ENCODE peak calls at places on chromosomes 6 and 20, in ten cellular contexts. D is kidney, E is neural progenitor cell, U is NT2/D1, L is H9, W is fibroblast of lung, N is mesendoderm, T is astrocyte, R is mammary epithelial cell, Q is endodermal cell. P is an unnamed sample.

GRCh38 chr6:53746442-53747103 is 48.2 kb upstream of the LRRC1 start:
- DNase-seq in D (no peak), E (peak), U (no peak), L (no peak), W (no peak), N (no peak), T (no peak), R (peak), Q (no peak), P (no peak)

GRCh38 chr20:32206383-32207210 is 946 bp downstream of the PLAGL2 start:
- DNase-seq in D (no peak), E (peak), U (no peak), L (no peak), W (no peak), N (no peak), T (no peak), R (no peak), Q (no peak), P (no peak)

GRCh38 chr6:139903411-139904157 is 529.1 kb upstream of the CITED2 start:
- DNase-seq in D (no peak), E (no peak), U (no peak), L (no peak), W (no peak), N (no peak), T (no peak), R (no peak), Q (no peak), P (no peak)

GRCh38 chr20:58740356-58741308 is 48.0 kb downstream of the NPEPL1 start:
- DNase-seq in D (no peak), E (no peak), U (no peak), L (no peak), W (no peak), N (no peak), T (no peak), R (no peak), Q (peak), P (no peak)

GRCh38 chr6:113694278-113695077 is 162.7 kb upstream of the MARCKS start:
- DNase-seq in D (no peak), E (no peak), U (no peak), L (no peak), W (peak), N (no peak), T (peak), R (peak), Q (no peak), P (no peak)

GRCh38 chr20:3710027-3710426 is 2.4 kb downstream of the SIGLEC1 start:
- DNase-seq in D (peak), E (no peak), U (no peak), L (peak), W (no peak), N (no peak), T (no peak), R (no peak), Q (peak), P (no peak)

GRCh38 chr20:63597651-63598478 is 23.8 kb upstream of the HELZ2 start:
- DNase-seq in D (peak), E (no peak), U (no peak), L (no peak), W (no peak), N (no peak), T (no peak), R (no peak), Q (no peak), P (no peak)

GRCh38 chr6:119459207-119459974 is 109.8 kb upstream of the MAN1A1 start:
- DNase-seq in D (no peak), E (no peak), U (no peak), L (no peak), W (no peak), N (no peak), T (no peak), R (no peak), Q (no peak), P (no peak)

GRCh38 chr6:126891158-126891557 is 227.3 kb upstream of the RSPO3 start:
- DNase-seq in D (no peak), E (no peak), U (no peak), L (no peak), W (no peak), N (no peak), T (no peak), R (no peak), Q (no peak), P (no peak)

GRCh38 chr20:24465730-24466129 is 3.7 kb upstream of the SYNDIG1 start:
- DNase-seq in D (peak), E (no peak), U (no peak), L (no peak), W (peak), N (no peak), T (peak), R (peak), Q (no peak), P (no peak)

GRCh38 chr6:13479206-13479797 is 8.1 kb downstream of the GFOD1 start:
- DNase-seq in D (no peak), E (no peak), U (no peak), L (no peak), W (no peak), N (no peak), T (no peak), R (no peak), Q (no peak), P (no peak)
- H3K9ac ChIP-seq in D (no peak), E (no peak), U (no peak), L (no peak), W (no peak), N (no peak), T (no peak), R (no peak), Q (no peak), P (no peak)

DNA sequence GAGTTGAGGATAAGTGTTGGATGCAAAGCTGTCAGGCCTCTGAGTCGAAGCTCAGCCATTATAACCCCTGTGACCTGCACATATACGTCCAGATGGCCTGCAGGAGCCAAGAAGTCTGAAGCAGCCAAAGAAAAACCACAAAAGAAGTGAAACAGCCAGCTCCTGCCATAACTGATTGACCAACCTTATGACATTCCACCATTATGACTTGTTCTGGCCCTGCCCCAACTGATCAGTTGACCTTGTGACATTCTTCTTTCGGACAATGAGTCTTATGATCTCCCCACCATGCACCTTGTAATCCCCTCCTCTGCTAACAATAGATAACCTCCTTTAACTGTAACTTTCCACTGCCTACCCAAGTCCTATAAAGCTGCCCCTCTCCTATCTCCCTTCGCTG is 133.7 kb upstream of the AGPAT4 start:
- DNase-seq in D (no peak), E (peak), U (no peak), L (no peak), W (peak), N (no peak), T (peak), R (peak), Q (no peak), P (no peak)
- H3K9ac ChIP-seq in D (no peak), E (no peak), U (no peak), L (no peak), W (no peak), N (no peak), T (peak), R (no peak), Q (no peak), P (no peak)

GRCh38 chr6:166446567-166447065 is 63.9 kb upstream of the MPC1 start:
- DNase-seq in D (no peak), E (no peak), U (no peak), L (no peak), W (no peak), N (peak), T (no peak), R (no peak), Q (peak), P (no peak)
- H3K9ac ChIP-seq in D (no peak), E (no peak), U (no peak), L (no peak), W (no peak), N (no peak), T (no peak), R (no peak), Q (no peak), P (no peak)

GRCh38 chr20:17871181-17871580 is 97.4 kb downstream of the SNX5 start:
- DNase-seq in D (no peak), E (no peak), U (peak), L (no peak), W (peak), N (peak), T (peak), R (no peak), Q (no peak), P (no peak)

GRCh38 chr20:17870063-17870740 is 98.4 kb downstream of the SNX5 start:
- DNase-seq in D (no peak), E (no peak), U (no peak), L (no peak), W (no peak), N (no peak), T (no peak), R (no peak), Q (no peak), P (no peak)

GRCh38 chr20:17868700-17869231 is 99.8 kb downstream of the SNX5 start:
- DNase-seq in D (no peak), E (no peak), U (no peak), L (no peak), W (no peak), N (no peak), T (no peak), R (no peak), Q (no peak), P (no peak)

GRCh38 chr20:17868146-17868545 is 100.4 kb downstream of the SNX5 start:
- DNase-seq in D (no peak), E (no peak), U (peak), L (no peak), W (no peak), N (peak), T (no peak), R (no peak), Q (no peak), P (no peak)

GRCh38 chr20:17869295-17869994 is 99.1 kb downstream of the SNX5 start:
- DNase-seq in D (no peak), E (no peak), U (no peak), L (no peak), W (no peak), N (no peak), T (no peak), R (no peak), Q (no peak), P (no peak)
- H3K9ac ChIP-seq in D (no peak), E (no peak), U (peak), L (no peak), W (no peak), N (no peak), T (no peak), R (no peak), Q (no peak), P (no peak)

GRCh38 chr6:72626126-72626525 is 4.3 kb downstream of the KCNQ5 start:
- DNase-seq in D (no peak), E (no peak), U (no peak), L (no peak), W (no peak), N (peak), T (no peak), R (no peak), Q (no peak), P (no peak)

GRCh38 chr6:72622094-72622540 is 253 bp downstream of the KCNQ5 start:
- DNase-seq in D (peak), E (peak), U (no peak), L (peak), W (peak), N (peak), T (no peak), R (peak), Q (peak), P (no peak)

GRCh38 chr6:72621243-72622093 is at the start of gene KCNQ5:
- DNase-seq in D (peak), E (peak), U (no peak), L (peak), W (peak), N (peak), T (no peak), R (peak), Q (peak), P (no peak)

GRCh38 chr6:72624557-72625160 is 2.8 kb downstream of the KCNQ5 start:
- DNase-seq in D (no peak), E (peak), U (no peak), L (no peak), W (no peak), N (peak), T (no peak), R (peak), Q (no peak), P (no peak)

GRCh38 chr6:72623808-72624207 is 1.9 kb downstream of the KCNQ5 start:
- DNase-seq in D (no peak), E (no peak), U (no peak), L (no peak), W (no peak), N (no peak), T (no peak), R (no peak), Q (no peak), P (no peak)
- H3K9ac ChIP-seq in D (no peak), E (no peak), U (no peak), L (no peak), W (no peak), N (no peak), T (no peak), R (no peak), Q (no peak), P (no peak)

DNA sequence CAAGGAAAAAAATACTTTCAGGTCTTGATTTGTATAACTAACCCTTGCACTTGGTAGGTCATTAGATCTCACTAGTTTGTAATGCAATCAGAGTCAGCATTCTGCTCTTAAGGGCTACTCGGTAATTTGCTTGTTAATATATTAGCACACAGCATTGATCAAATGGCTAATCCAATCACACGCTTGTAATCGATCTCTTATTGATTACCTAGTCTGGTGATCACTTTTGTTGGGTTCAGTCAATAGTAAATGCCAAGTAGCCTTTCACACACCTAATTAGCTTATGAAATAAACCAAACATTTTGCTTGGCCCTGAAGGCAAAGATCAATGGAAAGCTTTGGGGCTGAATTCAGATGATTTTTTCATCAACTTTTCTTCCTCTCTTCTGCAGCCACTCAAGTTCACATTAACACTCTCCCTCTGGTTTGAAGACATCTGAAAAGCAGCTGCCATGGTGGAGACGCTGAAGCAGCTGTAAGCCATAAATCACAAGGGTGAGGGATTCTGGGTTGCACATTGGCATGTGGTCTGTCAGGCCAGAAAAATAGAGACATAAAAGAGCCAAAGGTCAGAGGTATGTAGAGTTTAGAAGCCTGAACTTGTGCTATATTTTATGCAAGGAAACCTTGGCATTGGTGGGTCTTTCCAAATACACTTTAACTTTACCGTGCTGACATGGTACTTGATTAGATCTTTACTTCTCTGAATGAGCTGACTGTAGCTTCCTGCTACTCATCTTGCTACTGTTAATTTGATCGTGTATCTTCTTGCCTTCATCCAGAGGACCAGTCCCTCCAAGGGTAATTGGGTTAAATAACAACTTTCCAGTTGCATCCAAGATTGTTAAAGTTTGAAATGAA is 234.4 kb downstream of the SIM1 start:
- DNase-seq in D (no peak), E (no peak), U (no peak), L (no peak), W (no peak), N (no peak), T (no peak), R (no peak), Q (no peak), P (no peak)
- H3K9ac ChIP-seq in D (no peak), E (no peak), U (no peak), L (no peak), W (no peak), N (no peak), T (no peak), R (no peak), Q (no peak), P (no peak)

DNA sequence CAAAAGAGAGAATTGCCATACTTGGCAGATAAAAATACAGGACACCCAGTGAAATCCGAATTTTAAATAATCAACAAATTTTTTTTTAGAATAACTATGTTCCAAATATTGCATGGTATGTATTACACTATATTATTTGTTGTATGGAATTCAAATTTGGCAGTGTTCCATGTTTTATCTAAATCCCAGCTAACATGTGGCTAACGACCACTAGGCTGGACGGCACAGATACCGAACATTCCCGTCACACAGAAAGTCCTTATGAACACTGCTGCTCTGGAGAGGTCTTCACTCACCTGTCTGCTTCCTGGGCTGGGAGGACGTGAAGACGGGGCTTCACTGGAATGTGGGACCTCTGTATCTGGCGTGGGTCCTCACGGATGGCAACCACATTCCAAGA is 32.8 kb downstream of the SNX5 start:
- DNase-seq in D (no peak), E (no peak), U (no peak), L (no peak), W (no peak), N (no peak), T (no peak), R (no peak), Q (no peak), P (no peak)
- H3K9ac ChIP-seq in D (no peak), E (no peak), U (no peak), L (no peak), W (no peak), N (no peak), T (no peak), R (no peak), Q (no peak), P (no peak)

P was measured in HCT116.